ENCODE peak calls at places on chromosomes 16 and 17, in nine cellular contexts. One of them, this sample, is unnamed.
A peak's percentile ranks its signal among the peaks of the same experiment; 100 is the strongest.

GRCh38 chr17:49190932-49191331 is 19.4 kb downstream of the GNGT2 start:
- DNase-seq in CD8-positive, alpha-beta T cell: no peak
- DNase-seq in DND-41: peak; percentile 30
- DNase-seq in Caco-2: no peak
- DNase-seq in GM06990: no peak
- DNase-seq in bronchial epithelial cell: no peak
- DNase-seq in sigmoid colon: no peak
- DNase-seq in thoracic aorta: no peak
- DNase-seq in testis: no peak
- DNase-seq in this sample: no peak

GRCh38 chr17:45783593-45784292 is 377 bp upstream of the CRHR1 start:
- DNase-seq in DND-41: no peak
- DNase-seq in thoracic aorta: no peak
- DNase-seq in sigmoid colon: no peak
- DNase-seq in CD8-positive, alpha-beta T cell: no peak
- DNase-seq in GM06990: no peak
- DNase-seq in testis: peak; percentile 25
- DNase-seq in bronchial epithelial cell: no peak
- DNase-seq in Caco-2: peak; percentile 30
- DNase-seq in this sample: no peak

GRCh38 chr17:79854080-79854861 is 15.0 kb upstream of the CBX4 start:
- DNase-seq in testis: no peak
- DNase-seq in bronchial epithelial cell: no peak
- DNase-seq in CD8-positive, alpha-beta T cell: no peak
- DNase-seq in Caco-2: no peak
- DNase-seq in thoracic aorta: no peak
- DNase-seq in GM06990: no peak
- DNase-seq in sigmoid colon: no peak
- DNase-seq in DND-41: no peak
- DNase-seq in this sample: no peak

GRCh38 chr17:73316919-73317505 is 5.2 kb upstream of the CDC42EP4 start:
- DNase-seq in GM06990: peak; percentile 34
- DNase-seq in Caco-2: no peak
- DNase-seq in CD8-positive, alpha-beta T cell: no peak
- DNase-seq in testis: no peak
- DNase-seq in bronchial epithelial cell: no peak
- DNase-seq in sigmoid colon: no peak
- DNase-seq in DND-41: no peak
- DNase-seq in thoracic aorta: no peak
- DNase-seq in this sample: no peak

GRCh38 chr17:14301279-14301760 is 439 bp downstream of the HS3ST3B1 start:
- DNase-seq in Caco-2: no peak
- DNase-seq in testis: no peak
- DNase-seq in GM06990: no peak
- DNase-seq in thoracic aorta: no peak
- DNase-seq in DND-41: peak; percentile 45
- DNase-seq in sigmoid colon: no peak
- DNase-seq in bronchial epithelial cell: peak; percentile 29
- DNase-seq in CD8-positive, alpha-beta T cell: no peak
- DNase-seq in this sample: no peak

GRCh38 chr17:48841395-48841831 is 10.6 kb downstream of the CALCOCO2 start:
- DNase-seq in thoracic aorta: no peak
- DNase-seq in CD8-positive, alpha-beta T cell: no peak
- DNase-seq in DND-41: peak; percentile 52
- DNase-seq in bronchial epithelial cell: peak; percentile 32
- DNase-seq in GM06990: peak; percentile 39
- DNase-seq in Caco-2: no peak
- DNase-seq in testis: peak; percentile 44
- DNase-seq in sigmoid colon: no peak
- DNase-seq in this sample: peak; percentile 77

GRCh38 chr17:57516290-57517215 is 228.5 kb downstream of the CCDC182 start:
- DNase-seq in DND-41: no peak
- DNase-seq in Caco-2: no peak
- DNase-seq in thoracic aorta: no peak
- DNase-seq in CD8-positive, alpha-beta T cell: no peak
- DNase-seq in GM06990: no peak
- DNase-seq in bronchial epithelial cell: no peak
- DNase-seq in sigmoid colon: no peak
- DNase-seq in testis: no peak
- DNase-seq in this sample: no peak

GRCh38 chr17:50881182-50881581 is 15.0 kb upstream of the TOB1 start:
- DNase-seq in GM06990: no peak
- DNase-seq in sigmoid colon: no peak
- DNase-seq in thoracic aorta: no peak
- DNase-seq in bronchial epithelial cell: no peak
- DNase-seq in DND-41: no peak
- DNase-seq in CD8-positive, alpha-beta T cell: no peak
- DNase-seq in Caco-2: no peak
- DNase-seq in testis: no peak
- DNase-seq in this sample: no peak

DNA sequence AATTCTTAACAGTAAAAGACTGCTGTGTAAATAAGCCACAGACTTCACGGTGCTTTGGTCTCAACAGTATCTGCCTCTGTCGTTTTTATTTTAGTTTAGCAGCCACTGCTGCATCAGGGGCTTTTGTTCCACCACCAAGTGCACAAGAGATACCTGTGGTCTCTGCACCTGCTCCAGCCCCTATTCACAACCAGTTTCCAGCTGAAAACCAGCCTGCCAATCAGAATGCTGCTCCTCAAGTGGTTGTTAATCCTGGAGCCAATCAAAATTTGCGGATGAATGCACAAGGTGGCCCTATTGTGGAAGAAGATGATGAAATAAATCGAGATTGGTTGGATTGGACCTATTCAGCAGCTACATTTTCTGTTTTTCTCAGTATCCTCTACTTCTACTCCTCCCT is 7.9 kb downstream of the HERPUD1 start:
- DNase-seq in testis: no peak
- DNase-seq in sigmoid colon: peak; percentile 26
- DNase-seq in Caco-2: no peak
- DNase-seq in bronchial epithelial cell: no peak
- DNase-seq in thoracic aorta: no peak
- DNase-seq in GM06990: no peak
- DNase-seq in CD8-positive, alpha-beta T cell: no peak
- DNase-seq in DND-41: no peak
- DNase-seq in this sample: no peak
- H3K4me3 ChIP-seq in testis: no peak overlapping the region
- H3K4me3 ChIP-seq in sigmoid colon: no peak overlapping the region
- H3K4me3 ChIP-seq in Caco-2: no peak overlapping the region
- H3K4me3 ChIP-seq in bronchial epithelial cell: no peak overlapping the region
- H3K4me3 ChIP-seq in thoracic aorta: no peak overlapping the region
- H3K4me3 ChIP-seq in GM06990: no peak overlapping the region
- H3K4me3 ChIP-seq in CD8-positive, alpha-beta T cell: no peak overlapping the region
- H3K4me3 ChIP-seq in DND-41: no peak overlapping the region
- H3K4me3 ChIP-seq in this sample: no peak overlapping the region

DNA sequence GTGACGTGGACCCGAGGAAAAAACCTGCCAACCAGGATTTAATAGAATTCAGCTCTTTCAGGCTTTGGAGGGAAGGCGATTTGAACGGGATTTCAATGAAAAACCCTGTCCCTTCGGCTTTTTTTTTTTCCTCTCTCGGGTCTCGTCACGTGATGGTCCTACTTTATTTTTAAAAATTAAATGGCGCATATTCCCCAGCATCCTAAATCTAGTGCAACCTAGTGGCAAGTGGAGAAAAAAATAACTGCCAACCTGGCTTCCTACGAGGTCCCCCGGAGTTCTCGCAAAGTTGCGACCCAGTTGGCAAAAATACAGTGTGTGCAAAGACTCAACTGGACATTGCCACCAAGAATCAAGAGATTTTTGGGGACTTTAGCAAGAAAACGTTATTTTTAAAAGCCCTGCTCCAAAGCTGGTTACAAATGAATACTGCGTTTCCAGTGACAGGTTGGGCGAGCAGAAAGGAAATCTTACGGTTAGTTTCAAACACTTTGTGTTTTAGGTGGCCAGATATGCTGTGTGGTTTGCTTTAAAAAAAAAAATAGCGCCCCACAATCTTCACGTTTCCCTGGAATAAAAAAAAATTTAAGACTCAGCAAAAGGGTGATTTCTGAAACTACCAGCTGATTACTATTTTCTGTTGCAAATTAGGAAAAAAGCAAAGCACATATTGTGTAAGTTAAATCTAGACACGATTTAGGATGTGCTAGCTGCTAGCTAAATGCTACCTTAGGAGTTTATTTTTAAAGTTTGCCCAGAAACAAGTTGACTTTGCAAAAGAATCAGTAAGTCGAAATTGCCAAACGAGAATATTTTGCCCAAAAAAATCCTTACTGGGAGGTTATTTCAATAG is 725 bp upstream of the MARF1 start:
- DNase-seq in Caco-2: peak; percentile 49
- DNase-seq in bronchial epithelial cell: peak; percentile 58
- DNase-seq in GM06990: no peak
- DNase-seq in DND-41: peak; percentile 55
- DNase-seq in sigmoid colon: no peak
- DNase-seq in CD8-positive, alpha-beta T cell: peak; percentile 33
- DNase-seq in thoracic aorta: no peak
- DNase-seq in testis: peak; percentile 33
- DNase-seq in this sample: no peak
- TF ChIP-seq CTCF in Caco-2: peak; percentile 12
- TF ChIP-seq CTCF in bronchial epithelial cell: peak; percentile 40
- TF ChIP-seq CTCF in GM06990: peak; percentile 38
- TF ChIP-seq CTCF in DND-41: peak; percentile 58
- TF ChIP-seq CTCF in sigmoid colon: peak; percentile 59
- TF ChIP-seq CTCF in CD8-positive, alpha-beta T cell: peak; percentile 26
- TF ChIP-seq CTCF in thoracic aorta: peak; percentile 49
- TF ChIP-seq CTCF in testis: no peak
- TF ChIP-seq CTCF in this sample: peak; percentile 44

GRCh38 chr17:32348483-32348800 is 1.5 kb upstream of the ZNF207 start:
- DNase-seq in DND-41: no peak
- DNase-seq in CD8-positive, alpha-beta T cell: no peak
- DNase-seq in bronchial epithelial cell: no peak
- DNase-seq in testis: no peak
- DNase-seq in Caco-2: no peak
- DNase-seq in thoracic aorta: no peak
- DNase-seq in sigmoid colon: no peak
- DNase-seq in GM06990: no peak
- DNase-seq in this sample: no peak

GRCh38 chr17:32341857-32342602 is at the start of gene C17orf75:
- DNase-seq in DND-41: peak; percentile 87
- DNase-seq in testis: peak; percentile 82
- DNase-seq in sigmoid colon: peak; percentile 90
- DNase-seq in thoracic aorta: no peak
- DNase-seq in GM06990: peak; percentile 89
- DNase-seq in bronchial epithelial cell: peak; percentile 52
- DNase-seq in CD8-positive, alpha-beta T cell: peak; percentile 78
- DNase-seq in Caco-2: peak; percentile 88
- DNase-seq in this sample: peak; percentile 42

GRCh38 chr17:32341141-32341856 is 674 bp downstream of the C17orf75 start:
- DNase-seq in CD8-positive, alpha-beta T cell: peak; percentile 51
- DNase-seq in GM06990: peak; percentile 20
- DNase-seq in sigmoid colon: no peak
- DNase-seq in Caco-2: peak; percentile 29
- DNase-seq in testis: no peak
- DNase-seq in thoracic aorta: no peak
- DNase-seq in DND-41: peak; percentile 37
- DNase-seq in bronchial epithelial cell: peak; percentile 47
- DNase-seq in this sample: no peak

GRCh38 chr17:32345953-32346600 is 3.9 kb upstream of the ZNF207 start:
- DNase-seq in testis: no peak
- DNase-seq in sigmoid colon: no peak
- DNase-seq in GM06990: no peak
- DNase-seq in DND-41: no peak
- DNase-seq in bronchial epithelial cell: no peak
- DNase-seq in thoracic aorta: no peak
- DNase-seq in Caco-2: no peak
- DNase-seq in CD8-positive, alpha-beta T cell: no peak
- DNase-seq in this sample: no peak

DNA sequence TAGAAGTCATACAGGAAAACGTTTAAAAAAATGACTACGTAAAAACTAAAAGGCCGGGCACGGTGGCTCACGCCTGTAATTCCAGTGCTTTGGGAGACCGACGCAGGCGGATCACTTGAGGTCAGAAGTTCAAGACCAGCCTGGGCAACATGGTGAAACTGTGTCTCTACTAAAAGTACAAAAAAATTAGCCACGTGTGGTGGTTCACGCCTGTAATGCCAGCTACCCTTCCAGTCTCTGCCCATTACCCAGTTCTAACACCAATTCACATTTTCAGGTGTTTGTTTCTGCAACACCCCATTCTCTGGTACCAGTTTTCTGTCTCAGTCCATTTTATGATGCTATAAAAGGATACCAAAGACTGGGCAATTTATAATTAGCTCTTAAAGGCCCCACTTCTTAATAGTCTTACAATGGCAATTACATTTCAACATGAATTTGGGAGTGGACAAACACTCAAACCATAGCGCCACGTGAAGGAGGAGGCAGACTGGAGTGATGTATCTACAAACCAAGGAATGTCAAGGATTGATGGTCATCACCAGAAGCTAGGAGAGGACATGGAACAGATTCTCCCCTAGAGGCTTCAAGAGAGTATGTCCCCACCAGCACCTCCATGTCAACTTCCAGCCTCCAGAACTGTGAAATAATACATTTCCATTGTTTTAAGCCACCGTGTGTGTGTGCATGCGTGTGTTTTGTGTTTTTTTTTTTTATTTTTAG is 791 bp upstream of the C17orf75 start:
- DNase-seq in Caco-2: no peak
- DNase-seq in GM06990: no peak
- DNase-seq in sigmoid colon: no peak
- DNase-seq in testis: no peak
- DNase-seq in DND-41: no peak
- DNase-seq in CD8-positive, alpha-beta T cell: no peak
- DNase-seq in thoracic aorta: no peak
- DNase-seq in bronchial epithelial cell: no peak
- DNase-seq in this sample: no peak
- H3K4me3 ChIP-seq in Caco-2: peak overlapping the region; percentile 84
- H3K4me3 ChIP-seq in GM06990: no peak overlapping the region
- H3K4me3 ChIP-seq in sigmoid colon: peak overlapping the region; percentile 69
- H3K4me3 ChIP-seq in testis: peak overlapping the region; percentile 55
- H3K4me3 ChIP-seq in DND-41: peak overlapping the region; percentile 76
- H3K4me3 ChIP-seq in CD8-positive, alpha-beta T cell: no peak overlapping the region
- H3K4me3 ChIP-seq in thoracic aorta: peak overlapping the region; percentile 88
- H3K4me3 ChIP-seq in bronchial epithelial cell: peak overlapping the region; percentile 64
- H3K4me3 ChIP-seq in this sample: peak overlapping the region; percentile 57

GRCh38 chr17:8807070-8807550 is 7.9 kb upstream of the MFSD6L start:
- DNase-seq in bronchial epithelial cell: peak; percentile 27
- DNase-seq in thoracic aorta: no peak
- DNase-seq in CD8-positive, alpha-beta T cell: no peak
- DNase-seq in sigmoid colon: no peak
- DNase-seq in Caco-2: no peak
- DNase-seq in testis: no peak
- DNase-seq in GM06990: peak; percentile 85
- DNase-seq in DND-41: no peak
- DNase-seq in this sample: peak; percentile 98

GRCh38 chr17:8806206-8807069 is 7.3 kb upstream of the MFSD6L start:
- DNase-seq in CD8-positive, alpha-beta T cell: no peak
- DNase-seq in GM06990: no peak
- DNase-seq in bronchial epithelial cell: no peak
- DNase-seq in testis: no peak
- DNase-seq in DND-41: no peak
- DNase-seq in thoracic aorta: no peak
- DNase-seq in Caco-2: no peak
- DNase-seq in sigmoid colon: no peak
- DNase-seq in this sample: peak; percentile 42

GRCh38 chr17:8800656-8801055 is 1.5 kb upstream of the MFSD6L start:
- DNase-seq in testis: no peak
- DNase-seq in bronchial epithelial cell: no peak
- DNase-seq in thoracic aorta: no peak
- DNase-seq in Caco-2: no peak
- DNase-seq in DND-41: no peak
- DNase-seq in CD8-positive, alpha-beta T cell: no peak
- DNase-seq in sigmoid colon: no peak
- DNase-seq in GM06990: no peak
- DNase-seq in this sample: no peak

GRCh38 chr17:8801135-8801840 is 2.1 kb upstream of the MFSD6L start:
- DNase-seq in GM06990: no peak
- DNase-seq in sigmoid colon: no peak
- DNase-seq in Caco-2: no peak
- DNase-seq in DND-41: no peak
- DNase-seq in CD8-positive, alpha-beta T cell: no peak
- DNase-seq in testis: no peak
- DNase-seq in bronchial epithelial cell: no peak
- DNase-seq in thoracic aorta: no peak
- DNase-seq in this sample: no peak

DNA sequence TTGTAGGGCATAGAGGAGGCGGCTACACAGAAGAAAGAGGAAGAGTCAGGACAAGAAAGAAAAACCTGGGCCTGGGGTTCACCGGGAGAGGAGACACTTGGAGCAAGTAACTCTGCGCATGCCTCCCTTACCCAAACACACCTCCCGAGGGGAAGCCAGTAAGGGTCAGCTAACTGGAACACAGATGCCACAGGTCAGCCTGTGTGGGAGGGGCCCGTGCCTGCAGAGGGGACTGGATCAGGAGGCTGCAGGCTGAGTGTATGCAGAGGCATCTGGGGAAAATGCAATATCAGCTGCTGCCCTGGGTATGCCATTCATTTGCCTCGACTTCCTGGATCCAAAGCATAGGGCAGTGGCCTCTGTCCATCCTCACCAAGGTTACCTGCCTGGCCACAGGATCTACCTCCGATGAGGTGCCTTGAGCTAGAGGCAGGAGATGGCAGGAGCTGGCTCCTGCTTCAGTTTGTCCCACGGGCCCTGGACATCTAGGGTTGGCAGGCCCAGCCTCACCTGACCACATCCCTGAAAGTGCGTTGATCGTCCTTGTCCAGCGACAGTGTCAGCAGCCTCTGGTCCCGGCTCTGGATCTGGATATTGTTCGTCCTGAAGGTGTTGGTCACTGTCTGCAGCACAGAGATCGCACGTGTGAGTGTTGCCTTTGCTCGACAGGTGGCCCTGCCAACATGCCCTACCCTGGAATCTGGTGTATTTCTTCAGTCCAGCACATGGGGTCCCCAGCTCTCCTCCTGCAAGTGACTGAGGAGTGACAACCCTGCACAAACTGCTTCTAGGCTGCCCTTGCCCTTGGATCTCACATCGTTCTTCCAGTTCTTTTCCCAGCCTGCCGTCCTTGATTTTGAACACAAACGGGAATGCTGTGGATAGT is 4.6 kb upstream of the MFSD6L start:
- DNase-seq in bronchial epithelial cell: no peak
- DNase-seq in DND-41: peak; percentile 22
- DNase-seq in GM06990: no peak
- DNase-seq in sigmoid colon: no peak
- DNase-seq in testis: no peak
- DNase-seq in Caco-2: peak; percentile 42
- DNase-seq in thoracic aorta: no peak
- DNase-seq in CD8-positive, alpha-beta T cell: no peak
- DNase-seq in this sample: no peak
- TF ChIP-seq CTCF in bronchial epithelial cell: no peak
- TF ChIP-seq CTCF in DND-41: peak; percentile 45
- TF ChIP-seq CTCF in GM06990: no peak
- TF ChIP-seq CTCF in sigmoid colon: no peak
- TF ChIP-seq CTCF in testis: no peak
- TF ChIP-seq CTCF in Caco-2: no peak
- TF ChIP-seq CTCF in thoracic aorta: no peak
- TF ChIP-seq CTCF in CD8-positive, alpha-beta T cell: no peak
- TF ChIP-seq CTCF in this sample: no peak

This sample was measured in GM12864.